ENCODE peak calls at places on chromosome 4, in seven cellular contexts. R is RWPE2; N is CD8-positive, alpha-beta T cell; H is uterus; C is adrenal gland; K is Karpas-422; T is suprapubic skin. U is an unnamed sample.

GRCh38 chr4:155772459-155773195 is 13.8 kb downstream of the GUCY1B1 start:
- DNase-seq in R (no peak), N (no peak), H (no peak), C (no peak), K (no peak), T (no peak), U (no peak)

GRCh38 chr4:53705151-53705764 is 114.0 kb upstream of the LNX1 start:
- DNase-seq in R (no peak), N (no peak), H (no peak), C (no peak), K (no peak), T (no peak), U (no peak)

GRCh38 chr4:159780196-159780922 is 677.5 kb downstream of the RAPGEF2 start:
- DNase-seq in R (no peak), N (no peak), H (no peak), C (no peak), K (no peak), T (no peak), U (no peak)

GRCh38 chr4:100356172-100356571 is 161.7 kb downstream of the EMCN start:
- DNase-seq in R (no peak), N (no peak), H (no peak), C (no peak), K (no peak), T (no peak), U (no peak)

GRCh38 chr4:184410748-184411147 is 63.6 kb downstream of the IRF2 start:
- DNase-seq in R (no peak), N (no peak), H (no peak), C (no peak), K (no peak), T (no peak), U (no peak)

GRCh38 chr4:89203902-89204301 is 92.6 kb downstream of the TIGD2 start:
- DNase-seq in R (no peak), N (no peak), H (no peak), C (no peak), K (no peak), T (no peak), U (no peak)

GRCh38 chr4:7876096-7876993 is 63.3 kb downstream of the AFAP1 start:
- DNase-seq in R (no peak), N (no peak), H (no peak), C (no peak), K (no peak), T (no peak), U (no peak)

GRCh38 chr4:42656736-42656985 is 244 bp downstream of the ATP8A1 start:
- DNase-seq in R (no peak), N (no peak), H (no peak), C (no peak), K (no peak), T (no peak), U (no peak)

GRCh38 chr4:87462102-87462501 is 39.7 kb downstream of the NUDT9 start:
- DNase-seq in R (no peak), N (no peak), H (no peak), C (no peak), K (no peak), T (no peak), U (no peak)

GRCh38 chr4:42397256-42397634 is at the start of gene SHISA3:
- DNase-seq in R (no peak), N (no peak), H (no peak), C (peak; percentile 15), K (no peak), T (no peak), U (no peak)

GRCh38 chr4:153205757-153206156 is 1.5 kb downstream of the TRIM2 start:
- DNase-seq in R (no peak), N (no peak), H (no peak), C (no peak), K (no peak), T (no peak), U (peak; percentile 59)

GRCh38 chr4:132587626-132588025 is 561.5 kb upstream of the PCDH10 start:
- DNase-seq in R (no peak), N (no peak), H (no peak), C (no peak), K (no peak), T (no peak), U (no peak)

GRCh38 chr4:128220286-128221235 is 67.1 kb downstream of the PGRMC2 start:
- DNase-seq in R (no peak), N (no peak), H (no peak), C (no peak), K (peak; percentile 81), T (no peak), U (no peak)

GRCh38 chr4:66094070-66094469 is 423.8 kb upstream of the EPHA5 start:
- DNase-seq in R (no peak), N (no peak), H (no peak), C (no peak), K (no peak), T (no peak), U (no peak)

GRCh38 chr4:13694256-13694655 is 66.7 kb upstream of the BOD1L1 start:
- DNase-seq in R (no peak), N (no peak), H (no peak), C (no peak), K (no peak), T (no peak), U (no peak)

GRCh38 chr4:163895369-163896005 is 401.0 kb downstream of the TMA16 start:
- DNase-seq in R (no peak), N (peak; percentile 47), H (no peak), C (no peak), K (no peak), T (no peak), U (no peak)

DNA sequence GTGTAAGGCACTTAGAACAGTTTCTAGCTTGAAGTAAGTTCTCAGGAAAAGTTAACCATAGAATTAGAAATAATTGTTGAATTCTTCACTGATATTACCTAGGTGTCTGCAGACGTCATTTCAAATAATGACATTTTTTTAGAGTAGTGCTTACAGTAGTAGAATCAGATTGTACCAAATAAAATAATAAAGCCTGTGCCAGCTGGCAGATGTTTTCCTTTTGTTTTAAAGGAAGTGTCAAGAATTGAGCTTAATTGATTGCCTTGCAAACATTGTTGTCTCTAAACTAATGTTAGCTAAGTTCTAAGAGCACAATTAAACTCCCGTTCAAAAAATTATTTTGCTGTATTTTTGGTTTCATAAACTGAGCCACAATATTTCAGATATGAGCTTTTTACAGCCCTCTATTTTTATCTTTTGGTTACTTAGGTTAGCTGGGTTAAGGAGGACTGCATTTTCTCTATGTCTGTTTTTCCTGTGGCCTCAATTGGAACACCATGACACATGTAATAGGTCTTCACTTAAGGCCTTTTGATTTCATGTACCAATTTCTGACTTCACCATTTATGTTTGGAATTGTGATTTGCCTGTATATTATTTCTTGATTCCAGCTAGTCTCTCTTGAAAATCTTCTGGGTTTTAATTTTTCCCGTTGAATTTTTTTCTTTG is 64.2 kb downstream of the DCUN1D4 start:
- DNase-seq in R (no peak), N (no peak), H (no peak), C (peak; percentile 18), K (no peak), T (no peak), U (no peak)
- H3K36me3 ChIP-seq in R (peaks cover 90% of the 10 kb centered on the region), N (peaks cover 16% of the 10 kb centered on the region), H (no peaks in the 10 kb centered on the region), C (peaks cover 9% of the 10 kb centered on the region), K (peaks cover 46% of the 10 kb centered on the region), T (peaks cover 32% of the 10 kb centered on the region), U (peaks cover 13% of the 10 kb centered on the region)

GRCh38 chr4:123986268-123986798 is 589.7 kb downstream of the SPRY1 start:
- DNase-seq in R (no peak), N (no peak), H (peak; percentile 20), C (peak; percentile 32), K (no peak), T (peak; percentile 83), U (peak; percentile 34)
- H3K27ac ChIP-seq in R (peak overlapping the region; percentile 86), N (no peak overlapping the region), H (peak overlapping the region; percentile 53), C (no peak overlapping the region), K (no peak overlapping the region), T (peak overlapping the region; percentile 75), U (peak overlapping the region; percentile 60)

GRCh38 chr4:37993806-37994205 is 33.6 kb downstream of the PTTG2 start:
- DNase-seq in R (no peak), N (no peak), H (peak; percentile 47), C (no peak), K (no peak), T (no peak), U (no peak)

GRCh38 chr4:37994569-37994968 is 34.4 kb downstream of the PTTG2 start:
- DNase-seq in R (no peak), N (no peak), H (no peak), C (no peak), K (no peak), T (no peak), U (no peak)

GRCh38 chr4:37995981-37996770 is 36.0 kb downstream of the PTTG2 start:
- DNase-seq in R (no peak), N (no peak), H (no peak), C (no peak), K (no peak), T (no peak), U (no peak)

GRCh38 chr4:37998225-37998624 is 38.0 kb downstream of the PTTG2 start:
- DNase-seq in R (no peak), N (no peak), H (no peak), C (no peak), K (no peak), T (no peak), U (no peak)

GRCh38 chr4:37995299-37995821 is 35.2 kb downstream of the PTTG2 start:
- DNase-seq in R (no peak), N (no peak), H (no peak), C (no peak), K (no peak), T (no peak), U (no peak)
- H3K36me3 ChIP-seq in R (no peaks in the 10 kb centered on the region), N (no peaks in the 10 kb centered on the region), H (no peaks in the 10 kb centered on the region), C (no peaks in the 10 kb centered on the region), K (no peaks in the 10 kb centered on the region), T (no peaks in the 10 kb centered on the region), U (no peaks in the 10 kb centered on the region)

GRCh38 chr4:85854543-85854942 is 379.6 kb downstream of the ARHGAP24 start:
- DNase-seq in R (no peak), N (no peak), H (no peak), C (no peak), K (no peak), T (no peak), U (no peak)
- H3K27ac ChIP-seq in R (no peak overlapping the region), N (no peak overlapping the region), H (no peak overlapping the region), C (no peak overlapping the region), K (no peak overlapping the region), T (no peak overlapping the region), U (peak overlapping the region; percentile 12)

GRCh38 chr4:48069026-48069425 is 52.5 kb downstream of the NIPAL1 start:
- DNase-seq in R (no peak), N (no peak), H (no peak), C (peak; percentile 83), K (peak; percentile 33), T (no peak), U (no peak)
- H3K36me3 ChIP-seq in R (no peaks in the 10 kb centered on the region), N (peaks cover 62% of the 10 kb centered on the region), H (no peaks in the 10 kb centered on the region), C (no peaks in the 10 kb centered on the region), K (no peaks in the 10 kb centered on the region), T (no peaks in the 10 kb centered on the region), U (no peaks in the 10 kb centered on the region)

GRCh38 chr4:38857354-38858096 is 908 bp upstream of the TLR6 start:
- DNase-seq in R (no peak), N (no peak), H (peak; percentile 31), C (peak; percentile 69), K (peak; percentile 91), T (peak; percentile 76), U (peak; percentile 52)
- H3K27ac ChIP-seq in R (peak overlapping the region; percentile 89), N (peak overlapping the region; percentile 32), H (peak overlapping the region; percentile 44), C (peak overlapping the region; percentile 65), K (peak overlapping the region; percentile 98), T (peak overlapping the region; percentile 80), U (peak overlapping the region; percentile 69)

U was measured in lung.